ENCODE peak calls at places on chromosome 1, in eight cellular contexts. P is fibroblast of gingiva; U is thoracic aorta; X is CD8-positive, alpha-beta T cell; N is NCI-H345; R is AG08395; I is left ventricle myocardium inferior; L is T-helper 2 cell. D is an unnamed sample.

GRCh38 chr1:2267051-2267830 is 39.1 kb downstream of the SKI start:
- DNase-seq in P (no peak), U (no peak), X (peak; percentile 22), N (no peak), R (no peak), I (no peak), L (no peak), D (no peak)

GRCh38 chr1:154990276-154990675 is 3.1 kb upstream of the LENEP start:
- DNase-seq in P (no peak), U (no peak), X (no peak), N (no peak), R (no peak), I (no peak), L (no peak), D (no peak)

GRCh38 chr1:36178479-36179219 is 22.7 kb downstream of the MAP7D1 start:
- DNase-seq in P (no peak), U (no peak), X (no peak), N (no peak), R (no peak), I (peak; percentile 59), L (no peak), D (no peak)

GRCh38 chr1:24535021-24535424 is 20.9 kb upstream of the NCMAP start:
- DNase-seq in P (no peak), U (no peak), X (peak; percentile 83), N (no peak), R (no peak), I (no peak), L (peak; percentile 89), D (no peak)

GRCh38 chr1:52579415-52579814 is 22.8 kb upstream of the GPX7 start:
- DNase-seq in P (no peak), U (no peak), X (no peak), N (no peak), R (no peak), I (no peak), L (no peak), D (no peak)

GRCh38 chr1:29318724-29319123 is 82.4 kb downstream of the PTPRU start:
- DNase-seq in P (no peak), U (no peak), X (no peak), N (no peak), R (no peak), I (no peak), L (no peak), D (no peak)

GRCh38 chr1:45012639-45013278 is 705 bp downstream of the UROD start:
- DNase-seq in P (peak; percentile 62), U (no peak), X (no peak), N (peak; percentile 45), R (peak; percentile 77), I (peak; percentile 81), L (no peak), D (peak; percentile 82)

GRCh38 chr1:213418268-213419068 is 367.4 kb downstream of the RPS6KC1 start:
- DNase-seq in P (no peak), U (no peak), X (no peak), N (peak; percentile 18), R (no peak), I (no peak), L (no peak), D (peak; percentile 68)

GRCh38 chr1:14443164-14443787 is 155.2 kb upstream of the KAZN start:
- DNase-seq in P (no peak), U (no peak), X (no peak), N (no peak), R (peak; percentile 32), I (no peak), L (no peak), D (no peak)

GRCh38 chr1:156433602-156434001 is 64.6 kb downstream of the RHBG start:
- DNase-seq in P (no peak), U (no peak), X (no peak), N (no peak), R (no peak), I (no peak), L (no peak), D (no peak)

GRCh38 chr1:42175314-42176054 is 10.9 kb upstream of the GUCA2A start:
- DNase-seq in P (no peak), U (no peak), X (no peak), N (no peak), R (no peak), I (no peak), L (no peak), D (no peak)

GRCh38 chr1:26278303-26278702 is 1.6 kb upstream of the SH3BGRL3 start:
- DNase-seq in P (peak; percentile 87), U (peak; percentile 50), X (no peak), N (no peak), R (peak; percentile 62), I (peak; percentile 51), L (no peak), D (peak; percentile 92)

D was measured in lower leg skin.